ENCODE peak calls at places on chromosome 14, in eight cellular contexts. H is GM23338, Z is HCT116, J is PC-3, U is hepatocyte, C is MM.1S, E is neural progenitor cell, B is SK-N-SH. G is an unnamed sample.
A peak's percentile ranks its signal among the peaks of the same experiment; 100 is the strongest.

GRCh38 chr14:69651653-69652052 is 40.3 kb downstream of the SUSD6 start:
- DNase-seq in H (no peak), Z (no peak), J (no peak), U (peak; percentile 63), C (no peak), E (no peak), B (no peak), G (no peak)

GRCh38 chr14:20698018-20698329 is 9.4 kb downstream of the ANG start:
- DNase-seq in H (no peak), Z (no peak), J (no peak), U (no peak), C (no peak), E (no peak), B (no peak), G (no peak)

GRCh38 chr14:31420013-31420318 is 384 bp downstream of the HEATR5A start:
- DNase-seq in H (peak; percentile 77), Z (no peak), J (peak; percentile 58), U (no peak), C (peak; percentile 33), E (peak; percentile 86), B (peak; percentile 75), G (peak; percentile 21)

GRCh38 chr14:61530296-61530695 is 165.0 kb upstream of the HIF1A start:
- DNase-seq in H (no peak), Z (no peak), J (no peak), U (no peak), C (no peak), E (no peak), B (no peak), G (no peak)

GRCh38 chr14:53367631-53368030 is 214.5 kb upstream of the DDHD1 start:
- DNase-seq in H (no peak), Z (no peak), J (no peak), U (peak; percentile 24), C (no peak), E (no peak), B (no peak), G (no peak)

GRCh38 chr14:70640938-70641547 is 673 bp upstream of the TTC9 start:
- DNase-seq in H (peak; percentile 52), Z (no peak), J (peak; percentile 69), U (peak; percentile 62), C (peak; percentile 26), E (no peak), B (peak; percentile 68), G (peak; percentile 85)

GRCh38 chr14:74663884-74664283 is 49.0 kb downstream of the AREL1 start:
- DNase-seq in H (no peak), Z (no peak), J (no peak), U (no peak), C (no peak), E (no peak), B (no peak), G (no peak)

GRCh38 chr14:89493877-89494634 is 77.0 kb upstream of the FOXN3 start:
- DNase-seq in H (peak; percentile 39), Z (no peak), J (no peak), U (no peak), C (no peak), E (peak; percentile 32), B (peak; percentile 31), G (peak; percentile 88)

GRCh38 chr14:102849522-102850379 is 72.5 kb downstream of the TRAF3 start:
- DNase-seq in H (no peak), Z (no peak), J (no peak), U (peak; percentile 31), C (no peak), E (no peak), B (peak; percentile 73), G (no peak)

GRCh38 chr14:30692669-30693068 is 70.5 kb downstream of the SCFD1 start:
- DNase-seq in H (peak; percentile 52), Z (no peak), J (no peak), U (no peak), C (no peak), E (no peak), B (no peak), G (no peak)

GRCh38 chr14:67127174-67127573 is 62.1 kb upstream of the GARIN2 start:
- DNase-seq in H (no peak), Z (no peak), J (no peak), U (no peak), C (no peak), E (no peak), B (no peak), G (no peak)

GRCh38 chr14:103139371-103140016 is 16.2 kb downstream of the TNFAIP2 start:
- DNase-seq in H (peak; percentile 53), Z (no peak), J (no peak), U (no peak), C (no peak), E (no peak), B (no peak), G (no peak)

GRCh38 chr14:94066089-94066676 is 14.8 kb downstream of the DDX24 start:
- DNase-seq in H (peak; percentile 27), Z (no peak), J (peak; percentile 20), U (peak; percentile 61), C (no peak), E (no peak), B (no peak), G (no peak)

GRCh38 chr14:54173782-54174181 is 217.2 kb upstream of the BMP4 start:
- DNase-seq in H (no peak), Z (no peak), J (peak; percentile 47), U (peak; percentile 7), C (no peak), E (no peak), B (no peak), G (no peak)

GRCh38 chr14:53331247-53331646 is 178.1 kb upstream of the DDHD1 start:
- DNase-seq in H (no peak), Z (no peak), J (peak; percentile 91), U (no peak), C (no peak), E (no peak), B (no peak), G (no peak)

GRCh38 chr14:20489093-20489994 is 16.0 kb upstream of the RNASE10 start:
- DNase-seq in H (no peak), Z (no peak), J (peak; percentile 72), U (no peak), C (no peak), E (no peak), B (no peak), G (no peak)

GRCh38 chr14:88289214-88289613 is 33.9 kb downstream of the KCNK10 start:
- DNase-seq in H (no peak), Z (peak; percentile 1), J (peak; percentile 76), U (no peak), C (no peak), E (no peak), B (no peak), G (no peak)

GRCh38 chr14:36383674-36384421 is 63.4 kb upstream of the MBIP start:
- DNase-seq in H (no peak), Z (no peak), J (no peak), U (no peak), C (no peak), E (no peak), B (no peak), G (no peak)

GRCh38 chr14:103186894-103187586 is 63.8 kb downstream of the TNFAIP2 start:
- DNase-seq in H (peak; percentile 70), Z (no peak), J (no peak), U (peak; percentile 80), C (no peak), E (peak; percentile 72), B (no peak), G (no peak)

GRCh38 chr14:33529773-33530172 is 421.1 kb downstream of the EGLN3 start:
- DNase-seq in H (no peak), Z (no peak), J (no peak), U (no peak), C (no peak), E (no peak), B (no peak), G (no peak)

GRCh38 chr14:77598366-77599050 is 17.9 kb downstream of the SPTLC2 start:
- DNase-seq in H (no peak), Z (no peak), J (no peak), U (no peak), C (peak; percentile 14), E (no peak), B (no peak), G (no peak)

GRCh38 chr14:26992403-26993115 is 394.7 kb upstream of the NOVA1 start:
- DNase-seq in H (no peak), Z (no peak), J (peak; percentile 20), U (no peak), C (no peak), E (no peak), B (no peak), G (no peak)

GRCh38 chr14:85482549-85482948 is 47.4 kb upstream of the FLRT2 start:
- DNase-seq in H (no peak), Z (no peak), J (no peak), U (peak; percentile 29), C (no peak), E (no peak), B (no peak), G (no peak)

DNA sequence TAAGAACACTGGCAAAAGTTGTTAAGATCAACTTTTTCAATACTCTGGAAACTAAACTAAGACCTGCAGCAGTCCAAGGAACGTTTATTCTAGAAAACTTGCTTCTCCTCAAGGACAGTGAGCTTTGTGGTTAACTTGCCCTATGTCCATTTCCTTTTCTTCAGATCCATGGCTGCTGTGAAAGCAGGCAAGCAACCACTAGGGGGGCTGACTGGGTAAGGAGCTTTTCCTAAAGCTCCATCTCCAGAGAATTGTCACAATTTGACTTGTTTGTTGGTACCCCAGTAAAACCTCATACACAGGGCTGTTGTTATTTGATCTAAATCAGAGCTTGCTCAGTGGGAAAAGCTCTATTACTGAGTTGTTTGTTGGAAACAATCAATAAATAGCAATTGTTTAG is 10.1 kb upstream of the RPL10L start:
- DNase-seq in H (peak; percentile 69), Z (peak; percentile 0), J (peak; percentile 3), U (peak; percentile 9), C (no peak), E (peak; percentile 55), B (no peak), G (no peak)
- TF ChIP-seq CTCF in H (peak; percentile 60), Z (no peak), J (peak; percentile 45), U (peak; percentile 18), C (no peak), E (peak; percentile 58), B (peak; percentile 35), G (peak; percentile 24)

GRCh38 chr14:101547107-101547738 is 14.1 kb upstream of the DIO3 start:
- DNase-seq in H (no peak), Z (no peak), J (no peak), U (no peak), C (no peak), E (no peak), B (no peak), G (no peak)
- TF ChIP-seq EZH2phosphoT487 in H (no peak), Z (no peak), J (no peak), U (no peak), C (no peak), E (no peak), B (no peak), G (no peak)

GRCh38 chr14:82045339-82045738 is 511.7 kb upstream of the SEL1L start:
- DNase-seq in H (no peak), Z (no peak), J (no peak), U (no peak), C (no peak), E (no peak), B (no peak), G (no peak)
- TF ChIP-seq CTCF in H (no peak), Z (no peak), J (no peak), U (no peak), C (no peak), E (no peak), B (no peak), G (no peak)

DNA sequence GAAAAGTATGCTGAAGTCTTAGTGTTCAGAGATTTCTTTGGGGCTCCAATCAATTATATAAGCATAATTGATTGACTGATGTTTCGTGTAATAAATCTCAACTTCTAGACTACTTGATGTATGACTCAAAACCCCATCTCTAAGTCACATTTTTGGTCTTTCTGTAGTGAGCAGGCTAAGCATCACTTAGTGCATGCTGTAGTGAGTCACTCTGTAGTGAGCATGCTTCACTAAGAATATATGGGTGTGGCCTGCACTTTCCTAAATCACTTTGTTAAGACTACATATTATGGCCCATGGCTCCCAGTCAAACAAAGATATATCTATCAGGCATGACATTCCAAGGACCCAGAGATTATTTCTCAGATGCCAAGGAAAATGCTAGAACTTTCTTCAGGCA is 909.5 kb upstream of the LRFN5 start:
- DNase-seq in H (no peak), Z (no peak), J (peak; percentile 64), U (no peak), C (no peak), E (no peak), B (no peak), G (no peak)
- TF ChIP-seq EZH2phosphoT487 in H (no peak), Z (no peak), J (no peak), U (no peak), C (no peak), E (no peak), B (no peak), G (no peak)

G was measured in OCI-LY7.